ENCODE peak calls at places on chromosomes 7 and 10, in four cellular contexts. J, G, F and B are unnamed samples.

GRCh38 chr10:132700168-132701098 is 85.5 kb downstream of the NKX6-2 start:
- DNase-seq in J (no peak), G (no peak), F (no peak), B (no peak)

GRCh38 chr10:70905071-70906021 is 17.0 kb upstream of the PCBD1 start:
- DNase-seq in J (no peak), G (no peak), F (no peak), B (no peak)

GRCh38 chr7:5279734-5280133 is 3.0 kb upstream of the SLC29A4 start:
- DNase-seq in J (no peak), G (no peak), F (no peak), B (no peak)

GRCh38 chr7:3552499-3552898 is 251.4 kb downstream of the SDK1 start:
- DNase-seq in J (no peak), G (no peak), F (no peak), B (no peak)

GRCh38 chr7:142319970-142320369 is 62.1 kb upstream of the PRSS58 start:
- DNase-seq in J (peak; percentile 35), G (no peak), F (no peak), B (no peak)

GRCh38 chr7:78905449-78905848 is 548.0 kb downstream of the MAGI2 start:
- DNase-seq in J (no peak), G (no peak), F (no peak), B (no peak)

GRCh38 chr10:99531026-99531695 is 1.6 kb upstream of the NKX2-3 start:
- DNase-seq in J (no peak), G (no peak), F (no peak), B (no peak)

GRCh38 chr7:2107386-2108085 is 125.2 kb downstream of the MAD1L1 start:
- DNase-seq in J (no peak), G (no peak), F (no peak), B (no peak)

GRCh38 chr10:66836057-66836456 is 89.8 kb upstream of the LRRTM3 start:
- DNase-seq in J (no peak), G (no peak), F (no peak), B (no peak)

DNA sequence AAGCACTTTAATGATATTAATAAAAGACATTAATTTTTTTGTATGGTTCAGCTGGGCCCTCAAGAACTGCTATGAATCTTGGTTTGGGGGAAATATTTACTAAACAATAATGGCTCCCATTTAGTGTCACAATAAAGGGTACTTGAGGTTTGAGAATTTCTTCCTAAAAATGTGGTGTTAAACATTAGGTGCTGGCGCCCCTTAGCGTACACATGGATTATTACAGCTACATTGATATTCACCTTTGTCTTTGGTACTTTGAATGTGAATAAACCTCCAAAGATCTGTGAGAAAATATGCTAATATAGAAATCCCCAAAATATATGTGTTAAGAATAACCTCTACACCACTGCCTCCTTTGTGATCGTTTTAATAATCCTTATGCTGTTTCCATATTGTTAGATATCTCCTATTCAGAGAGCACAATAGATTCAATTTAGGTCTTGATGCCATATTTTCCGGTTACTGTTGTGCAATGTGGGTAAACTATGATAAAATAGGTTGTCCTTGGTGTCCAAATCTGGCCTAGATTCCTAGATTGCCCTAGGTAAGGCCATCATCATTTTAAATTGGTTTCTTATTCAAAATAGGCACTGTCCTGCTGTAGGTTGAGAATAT is 161.8 kb upstream of the CACNA2D1 start:
- DNase-seq in J (peak; percentile 44), G (peak; percentile 18), F (no peak), B (no peak)
- TF ChIP-seq CTCF in J (peak; percentile 91), G (peak; percentile 56), F (peak; percentile 87), B (peak; percentile 86)

GRCh38 chr10:44071479-44071878 is 313.4 kb downstream of the CXCL12 start:
- DNase-seq in J (no peak), G (no peak), F (no peak), B (no peak)
- TF ChIP-seq CTCF in J (no peak), G (no peak), F (no peak), B (no peak)

GRCh38 chr7:151754142-151754590 is 122.7 kb downstream of the PRKAG2 start:
- DNase-seq in J (peak; percentile 92), G (peak; percentile 93), F (peak; percentile 63), B (peak; percentile 87)
- TF ChIP-seq CTCF in J (peak; percentile 93), G (peak; percentile 99), F (peak; percentile 95), B (peak; percentile 85)

GRCh38 chr10:3484306-3485187 is 300.5 kb downstream of the KLF6 start:
- DNase-seq in J (no peak), G (no peak), F (no peak), B (no peak)

GRCh38 chr10:3487228-3487627 is 297.8 kb downstream of the KLF6 start:
- DNase-seq in J (no peak), G (no peak), F (no peak), B (no peak)

GRCh38 chr10:3482200-3482993 is 302.6 kb downstream of the KLF6 start:
- DNase-seq in J (no peak), G (peak; percentile 88), F (no peak), B (no peak)

GRCh38 chr10:3485287-3485686 is 299.7 kb downstream of the KLF6 start:
- DNase-seq in J (no peak), G (no peak), F (no peak), B (no peak)

GRCh38 chr10:3486346-3487065 is 298.5 kb downstream of the KLF6 start:
- DNase-seq in J (peak; percentile 15), G (peak; percentile 79), F (peak; percentile 46), B (peak; percentile 86)
- TF ChIP-seq CTCF in J (no peak), G (no peak), F (no peak), B (no peak)

GRCh38 chr7:98651760-98652159 is 34.7 kb downstream of the NPTX2 start:
- DNase-seq in J (no peak), G (no peak), F (no peak), B (no peak)

GRCh38 chr7:98643232-98643985 is 26.3 kb downstream of the NPTX2 start:
- DNase-seq in J (no peak), G (no peak), F (no peak), B (no peak)

GRCh38 chr7:98641646-98642489 is 24.8 kb downstream of the NPTX2 start:
- DNase-seq in J (peak; percentile 18), G (no peak), F (no peak), B (no peak)

GRCh38 chr7:98647326-98647725 is 30.2 kb downstream of the NPTX2 start:
- DNase-seq in J (no peak), G (no peak), F (no peak), B (no peak)

GRCh38 chr7:98646465-98646864 is 29.4 kb downstream of the NPTX2 start:
- DNase-seq in J (no peak), G (no peak), F (no peak), B (no peak)
- TF ChIP-seq CTCF in J (no peak), G (no peak), F (no peak), B (no peak)

DNA sequence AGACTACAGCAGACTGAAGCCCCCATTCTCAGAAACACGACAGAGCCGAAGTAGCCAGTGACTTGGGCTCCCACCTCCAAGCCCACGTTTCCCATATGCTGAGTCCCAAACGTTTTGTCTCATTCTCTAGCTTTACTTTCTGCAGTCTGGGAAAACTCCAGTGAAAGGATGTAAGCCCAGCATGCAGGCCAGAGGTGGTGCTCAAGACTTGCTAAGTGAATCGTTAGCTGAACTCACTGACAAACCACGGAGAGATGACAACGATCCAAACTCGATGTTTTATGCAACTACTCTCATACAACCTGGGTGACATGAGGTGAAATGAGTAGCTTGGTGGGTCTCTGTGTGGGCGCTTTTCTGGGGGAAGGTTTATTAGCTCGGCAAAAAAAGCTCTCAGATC is 731.8 kb downstream of the SUGCT start:
- DNase-seq in J (no peak), G (no peak), F (no peak), B (no peak)
- TF ChIP-seq CTCF in J (no peak), G (no peak), F (no peak), B (no peak)

DNA sequence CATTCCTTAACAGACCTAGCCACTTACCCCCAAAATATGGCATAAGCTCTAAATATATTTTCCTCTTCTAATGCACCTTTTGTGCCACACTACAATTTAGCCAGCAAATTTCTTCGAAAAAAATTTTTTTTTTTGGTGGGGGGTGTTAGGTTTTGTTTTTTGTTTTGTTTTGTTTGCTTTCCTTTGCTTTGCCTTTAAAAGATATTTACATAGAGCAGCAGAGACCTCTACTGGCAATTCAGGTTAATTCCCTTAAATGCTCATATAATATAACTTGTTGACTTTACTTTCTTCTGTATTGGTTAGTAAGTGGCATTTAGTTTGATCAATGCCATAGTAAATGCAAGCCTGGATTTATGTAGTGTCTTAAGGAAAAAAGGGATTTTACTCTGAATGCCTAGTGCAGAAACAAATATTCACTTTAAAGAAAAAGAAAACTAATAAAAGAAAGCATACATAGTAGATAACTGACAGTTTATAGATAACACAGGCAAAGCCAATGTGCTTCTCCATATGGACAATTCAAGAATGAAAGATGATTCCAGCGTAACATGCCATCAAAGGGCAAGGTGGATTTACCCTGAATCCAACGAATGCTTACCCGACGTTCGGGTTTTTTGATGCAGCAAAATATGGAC is 1250.6 kb downstream of the GATA3 start:
- DNase-seq in J (no peak), G (peak; percentile 3), F (no peak), B (no peak)
- TF ChIP-seq CTCF in J (peak; percentile 50), G (peak; percentile 9), F (peak; percentile 63), B (peak; percentile 32)

GRCh38 chr7:6444516-6445269 is 3.1 kb downstream of the DAGLB start:
- DNase-seq in J (no peak), G (no peak), F (no peak), B (no peak)

GRCh38 chr7:6446977-6447588 is 671 bp downstream of the DAGLB start:
- DNase-seq in J (peak; percentile 31), G (peak; percentile 69), F (no peak), B (peak; percentile 62)

GRCh38 chr7:6448943-6449543 is 1.3 kb upstream of the DAGLB start:
- DNase-seq in J (no peak), G (no peak), F (no peak), B (no peak)

GRCh38 chr7:6451224-6451705 is 3.5 kb upstream of the DAGLB start:
- DNase-seq in J (no peak), G (no peak), F (no peak), B (no peak)

DNA sequence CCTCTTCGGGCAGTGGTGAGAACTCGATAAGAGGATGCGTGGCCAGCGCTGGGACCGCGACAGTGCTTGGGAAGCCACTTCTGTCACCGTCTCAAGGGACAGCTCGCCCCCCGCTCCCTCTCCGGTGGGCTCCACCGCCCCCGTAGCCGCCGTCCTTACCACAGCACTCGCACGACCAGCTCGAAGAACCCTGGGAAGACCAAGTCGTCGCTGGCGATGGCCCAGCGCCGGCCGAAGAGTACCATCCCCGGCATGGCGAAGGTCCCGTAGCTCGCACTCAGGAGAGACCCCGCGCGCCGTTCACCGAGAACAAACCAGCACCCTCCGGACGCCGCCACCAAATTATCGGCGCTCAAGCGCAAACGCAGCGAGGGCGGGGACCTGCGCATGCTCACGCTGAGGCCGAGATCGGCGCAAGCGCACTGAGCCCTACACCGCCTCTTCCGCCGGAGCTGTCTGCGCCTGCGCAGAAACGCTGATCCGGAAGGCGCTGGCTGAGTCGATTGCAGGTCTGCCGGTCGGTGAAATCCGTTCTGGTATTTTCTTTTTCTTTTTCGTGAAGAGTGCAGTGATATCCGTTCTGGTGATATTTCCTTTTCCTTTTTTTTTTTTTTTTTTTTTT is at the start of gene DAGLB:
- DNase-seq in J (peak; percentile 97), G (peak; percentile 79), F (peak; percentile 95), B (peak; percentile 99)
- TF ChIP-seq CTCF in J (no peak), G (no peak), F (no peak), B (no peak)